ENCODE peak calls at places on chromosomes 7 and 10, in seven cellular contexts. S is HCT116, I is HepG2, A is K562, Y is GM12878, O is H1, M is SK-N-SH. B is an unnamed sample.

GRCh38 chr7:30533886-30534285 is 29.3 kb upstream of the GGCT start:
- DNase-seq in S (no peak), I (no peak), A (no peak), Y (no peak), O (no peak), M (no peak), B (no peak)

GRCh38 chr10:103901299-103901698 is 16.7 kb downstream of the STN1 start:
- DNase-seq in S (no peak), I (no peak), A (no peak), Y (no peak), O (no peak), M (no peak), B (no peak)

GRCh38 chr7:133436014-133436428 is 183.1 kb downstream of the EXOC4 start:
- DNase-seq in S (no peak), I (no peak), A (no peak), Y (no peak), O (no peak), M (no peak), B (no peak)

GRCh38 chr7:140609646-140610045 is 31.0 kb downstream of the DENND2A start:
- DNase-seq in S (no peak), I (no peak), A (no peak), Y (no peak), O (no peak), M (no peak), B (no peak)

GRCh38 chr10:58950618-58951017 is 225.8 kb upstream of the PHYHIPL start:
- DNase-seq in S (peak), I (peak), A (no peak), Y (no peak), O (no peak), M (no peak), B (no peak)

GRCh38 chr10:12382956-12383531 is 33.7 kb downstream of the CAMK1D start:
- DNase-seq in S (no peak), I (no peak), A (no peak), Y (no peak), O (no peak), M (no peak), B (no peak)

GRCh38 chr7:36185092-36185491 is 32.0 kb downstream of the EEPD1 start:
- DNase-seq in S (no peak), I (no peak), A (no peak), Y (no peak), O (no peak), M (no peak), B (no peak)

GRCh38 chr7:3754488-3755365 is 453.7 kb downstream of the SDK1 start:
- DNase-seq in S (no peak), I (no peak), A (no peak), Y (no peak), O (peak), M (peak), B (no peak)

GRCh38 chr10:50510517-50511473 is 113.0 kb downstream of the SGMS1 start:
- DNase-seq in S (no peak), I (no peak), A (no peak), Y (no peak), O (no peak), M (no peak), B (no peak)

DNA sequence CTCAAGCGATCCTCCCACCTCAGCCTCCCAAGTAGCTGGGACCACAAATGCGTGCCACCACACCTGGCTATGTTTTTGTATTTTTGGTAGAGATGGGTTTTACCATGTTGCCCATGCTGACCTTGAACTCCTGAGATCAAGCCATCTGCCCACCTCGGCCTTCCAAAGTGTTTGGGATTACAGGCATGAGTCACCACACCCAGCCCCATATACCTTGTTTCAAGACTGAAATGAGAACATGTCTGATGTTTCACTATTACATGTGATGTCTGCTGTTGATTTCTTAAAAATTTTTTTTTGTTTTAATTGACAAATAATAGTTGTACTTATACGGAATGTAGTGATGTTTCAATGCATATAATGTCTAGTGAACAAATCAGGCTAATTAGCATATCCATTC is 14.5 kb downstream of the KLHL7 start:
- DNase-seq in S (no peak), I (no peak), A (no peak), Y (no peak), O (no peak), M (no peak), B (no peak)
- TF ChIP-seq JUND in S (no peak), I (no peak), A (no peak), Y (no peak), O (no peak), M (no peak), B (no peak)

GRCh38 chr7:98202367-98203195 is 8.7 kb upstream of the BHLHA15 start:
- DNase-seq in S (no peak), I (no peak), A (no peak), Y (peak), O (no peak), M (no peak), B (no peak)
- TF ChIP-seq JUND in S (no peak), I (no peak), A (no peak), Y (peak), O (no peak), M (no peak), B (no peak)

DNA sequence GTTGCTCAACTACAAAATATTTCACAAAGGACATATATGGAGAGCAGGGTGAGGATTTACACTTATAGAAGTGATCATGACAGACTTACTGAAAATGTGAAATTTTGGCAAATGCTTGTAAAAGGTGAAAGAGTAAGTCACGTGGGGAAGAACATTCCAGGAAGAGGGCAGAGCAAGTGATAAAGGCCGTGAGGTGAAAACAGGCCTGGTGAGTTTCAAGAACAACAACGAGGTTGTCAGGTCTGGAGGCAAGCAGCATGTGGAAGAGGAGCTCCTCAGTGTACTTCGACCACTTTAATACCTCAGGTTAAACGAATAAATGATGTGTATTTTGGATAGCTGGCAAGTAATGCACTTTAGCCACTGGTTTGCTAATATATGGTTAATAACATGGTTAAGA is 706.7 kb downstream of the PCDH15 start:
- DNase-seq in S (no peak), I (no peak), A (no peak), Y (no peak), O (no peak), M (no peak), B (no peak)
- TF ChIP-seq JUND in S (no peak), I (no peak), A (no peak), Y (no peak), O (no peak), M (no peak), B (no peak)

DNA sequence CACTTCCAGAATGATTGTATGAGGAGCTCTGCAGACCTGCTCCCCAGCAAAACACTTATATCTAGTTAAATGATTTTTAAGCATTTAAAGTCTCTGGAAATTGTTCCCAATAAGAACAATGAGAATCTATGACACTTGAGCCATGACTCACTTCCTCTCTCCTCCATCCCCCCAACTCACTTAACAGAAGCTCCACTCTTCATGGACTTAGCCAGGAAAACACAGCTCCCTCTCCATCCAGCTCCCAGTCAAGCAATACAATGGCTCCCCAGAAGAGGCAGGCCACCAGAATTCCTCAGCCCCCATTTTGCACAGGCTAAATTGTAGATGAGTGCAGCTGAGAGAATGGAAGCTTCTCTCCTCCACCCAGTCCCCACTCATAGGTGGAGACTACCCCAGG is 27.0 kb downstream of the AOC1 start:
- DNase-seq in S (no peak), I (no peak), A (no peak), Y (no peak), O (no peak), M (no peak), B (no peak)
- TF ChIP-seq JUND in S (no peak), I (no peak), A (no peak), Y (no peak), O (no peak), M (no peak), B (no peak)